ENCODE peak calls at places on chromosomes 5 and 9, in eight cellular contexts. X is fibroblast of lung, R is PC-3, S is psoas muscle, E is mucosa of descending colon, G is transverse colon, U is right atrium auricular region, L is kidney epithelial cell. A is an unnamed sample. For H3K36me3, the result is how much of the 10 kb centered on the place peaks cover.

GRCh38 chr9:69951411-69951810 is 92.2 kb upstream of the MAMDC2 start:
- DNase-seq in G (no peak), E (no peak), U (no peak), X (peak), S (no peak), R (peak), L (no peak), A (no peak)

GRCh38 chr5:95791751-95792150 is 30.8 kb downstream of the GLRX start:
- DNase-seq in L (no peak), U (no peak), R (no peak), G (no peak), E (no peak), S (no peak), X (no peak), A (no peak)

GRCh38 chr5:171401167-171401947 is 13.7 kb downstream of the NPM1 start:
- DNase-seq in R (no peak), U (no peak), S (no peak), L (no peak), G (no peak), E (no peak), X (no peak), A (no peak)

GRCh38 chr9:16559418-16560188 is 310.9 kb downstream of the BNC2 start:
- DNase-seq in R (no peak), L (no peak), S (no peak), X (no peak), G (peak), E (no peak), U (no peak), A (no peak)

GRCh38 chr9:133737071-133737773 is 930 bp downstream of the SARDH start:
- DNase-seq in G (no peak), R (no peak), X (no peak), E (no peak), S (peak), L (no peak), U (no peak), A (no peak)

GRCh38 chr9:38127271-38127839 is 58.3 kb upstream of the SHB start:
- DNase-seq in G (no peak), R (no peak), E (no peak), U (no peak), L (no peak), S (no peak), X (no peak), A (no peak)

GRCh38 chr5:137201876-137202275 is 297.2 kb downstream of the SPOCK1 start:
- DNase-seq in S (no peak), X (no peak), L (no peak), R (peak), U (peak), G (no peak), E (no peak), A (no peak)

GRCh38 chr5:170166101-170166500 is 60.4 kb downstream of the FOXI1 start:
- DNase-seq in L (no peak), U (no peak), S (no peak), X (no peak), G (no peak), E (no peak), R (no peak), A (no peak)

GRCh38 chr9:112665347-112665746 is 52.6 kb downstream of the INIP start:
- DNase-seq in X (peak), R (peak), U (no peak), E (no peak), S (no peak), G (no peak), L (no peak), A (no peak)

GRCh38 chr5:64865662-64866061 is 96.9 kb downstream of the CWC27 start:
- DNase-seq in E (no peak), X (no peak), R (peak), S (no peak), L (no peak), G (no peak), U (no peak), A (no peak)

GRCh38 chr9:135010363-135010860 is 77.1 kb upstream of the OLFM1 start:
- DNase-seq in U (no peak), L (no peak), R (no peak), G (no peak), S (peak), E (no peak), X (no peak), A (no peak)

GRCh38 chr5:7801898-7802614 is 48.9 kb downstream of the CFAP90 start:
- DNase-seq in X (no peak), E (no peak), S (no peak), L (no peak), U (no peak), R (no peak), G (no peak), A (no peak)

GRCh38 chr5:164237531-164237930 is 732.1 kb downstream of the MAT2B start:
- DNase-seq in G (no peak), E (no peak), L (no peak), X (peak), S (no peak), U (no peak), R (no peak), A (no peak)

GRCh38 chr5:179378441-179379271 is 33.4 kb upstream of the ADAMTS2 start:
- DNase-seq in G (no peak), S (no peak), X (peak), E (no peak), R (no peak), U (no peak), L (no peak), A (no peak)

GRCh38 chr5:14147210-14147609 is 4.1 kb downstream of the TRIO start:
- DNase-seq in U (peak), X (no peak), E (no peak), R (no peak), G (no peak), L (no peak), S (no peak), A (no peak)
- H3K4me3 ChIP-seq in U (no peak), X (peak), E (no peak), R (peak), G (no peak), L (no peak), S (peak), A (peak)

GRCh38 chr5:160968480-160968879 is 116.5 kb upstream of the ATP10B start:
- DNase-seq in S (no peak), G (no peak), U (no peak), X (no peak), R (no peak), L (no peak), E (no peak), A (no peak)

DNA sequence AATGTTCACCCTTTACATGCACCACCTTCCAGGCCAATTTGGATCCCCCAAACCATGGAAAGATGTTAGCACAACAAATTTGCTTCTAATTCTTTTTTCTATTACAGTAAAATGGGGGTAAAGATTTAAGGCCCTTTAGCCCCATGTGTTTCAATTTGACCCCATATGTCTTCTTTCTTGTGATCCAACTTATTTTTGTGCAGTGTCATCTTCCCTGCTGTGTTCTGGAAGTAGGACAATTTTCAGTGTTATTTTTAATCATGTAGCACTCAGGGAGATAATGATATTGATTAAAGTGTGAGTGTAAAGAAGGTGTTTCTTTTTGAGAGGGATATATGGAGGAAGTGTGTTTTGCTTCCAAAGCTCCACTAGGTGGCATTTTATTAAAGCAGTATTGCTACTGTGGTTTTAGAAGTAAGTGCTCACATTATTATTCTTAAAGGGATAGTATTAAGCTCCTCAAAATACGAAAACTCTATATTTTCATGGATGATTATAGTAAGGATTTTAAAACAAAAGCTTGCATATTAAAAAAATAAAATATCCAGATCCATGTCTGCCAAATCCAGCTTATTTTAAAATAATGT is 118.7 kb upstream of the ATP10B start:
- DNase-seq in U (no peak), R (no peak), G (no peak), X (peak), E (no peak), L (no peak), S (no peak), A (no peak)
- TF ChIP-seq CTCF in U (peak), R (peak), G (no peak), X (no peak), E (no peak), L (peak), S (peak), A (peak)

DNA sequence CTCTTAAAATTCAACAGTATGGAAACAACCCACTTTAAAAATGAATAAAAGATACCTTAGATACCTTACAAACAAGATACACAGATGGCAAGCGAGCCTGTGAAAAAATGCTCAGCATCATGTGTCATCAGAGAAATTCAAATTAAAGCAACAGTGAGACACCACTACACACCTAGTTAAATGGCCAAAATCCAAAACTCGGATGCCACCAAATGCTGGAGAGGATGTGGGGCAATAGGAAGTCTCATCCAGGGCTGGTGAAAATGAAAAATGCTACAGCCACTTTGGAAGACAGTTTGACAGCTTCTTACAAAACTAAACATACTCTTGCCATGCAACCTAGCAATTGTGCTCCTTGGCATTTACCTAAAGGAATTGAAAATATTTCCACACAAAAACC is 17.9 kb downstream of the DUSP1 start:
- DNase-seq in G (no peak), E (no peak), X (no peak), R (peak), L (no peak), U (no peak), S (no peak), A (no peak)
- H3K36me3 ChIP-seq in G (under half), E (under half), X (under half), R (under half), L (under half), U (under half), S (under half), A (under half)

GRCh38 chr5:50966986-50967385 is 300.5 kb downstream of the PARP8 start:
- DNase-seq in R (no peak), L (no peak), G (no peak), X (no peak), U (no peak), S (no peak), E (no peak), A (no peak)
- H3K4me3 ChIP-seq in R (no peak), L (no peak), G (no peak), X (no peak), U (peak), S (peak), E (no peak), A (no peak)

GRCh38 chr5:72314571-72315172 is 5.4 kb downstream of the MRPS27 start:
- DNase-seq in U (no peak), S (no peak), R (peak), G (no peak), E (no peak), L (no peak), X (peak), A (no peak)
- TF ChIP-seq CTCF in U (peak), S (no peak), R (peak), G (no peak), E (no peak), L (peak), X (peak), A (peak)

DNA sequence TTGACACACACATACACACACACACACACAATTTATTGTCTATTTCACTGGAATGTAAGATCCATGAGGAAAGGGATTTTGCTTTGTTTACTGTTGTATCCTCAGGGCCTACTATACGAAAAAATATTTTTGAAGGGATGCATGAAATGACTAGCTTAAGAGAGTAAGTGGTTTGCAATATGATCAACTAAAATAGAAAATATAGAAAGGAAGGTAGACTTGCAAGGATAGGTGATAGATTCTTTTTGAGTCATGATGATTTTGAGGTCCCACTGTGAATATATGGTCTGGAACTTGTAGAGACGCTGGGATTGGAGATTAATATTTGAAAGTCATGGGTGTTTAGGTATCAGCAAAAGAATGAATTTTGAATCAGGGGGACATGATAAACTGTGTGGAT is 28.9 kb upstream of the OTULIN start:
- DNase-seq in S (no peak), E (no peak), L (no peak), X (no peak), R (no peak), G (no peak), U (no peak), A (no peak)
- H3K36me3 ChIP-seq in S (under half), E (under half), L (under half), X (under half), R (under half), G (under half), U (under half), A (under half)

DNA sequence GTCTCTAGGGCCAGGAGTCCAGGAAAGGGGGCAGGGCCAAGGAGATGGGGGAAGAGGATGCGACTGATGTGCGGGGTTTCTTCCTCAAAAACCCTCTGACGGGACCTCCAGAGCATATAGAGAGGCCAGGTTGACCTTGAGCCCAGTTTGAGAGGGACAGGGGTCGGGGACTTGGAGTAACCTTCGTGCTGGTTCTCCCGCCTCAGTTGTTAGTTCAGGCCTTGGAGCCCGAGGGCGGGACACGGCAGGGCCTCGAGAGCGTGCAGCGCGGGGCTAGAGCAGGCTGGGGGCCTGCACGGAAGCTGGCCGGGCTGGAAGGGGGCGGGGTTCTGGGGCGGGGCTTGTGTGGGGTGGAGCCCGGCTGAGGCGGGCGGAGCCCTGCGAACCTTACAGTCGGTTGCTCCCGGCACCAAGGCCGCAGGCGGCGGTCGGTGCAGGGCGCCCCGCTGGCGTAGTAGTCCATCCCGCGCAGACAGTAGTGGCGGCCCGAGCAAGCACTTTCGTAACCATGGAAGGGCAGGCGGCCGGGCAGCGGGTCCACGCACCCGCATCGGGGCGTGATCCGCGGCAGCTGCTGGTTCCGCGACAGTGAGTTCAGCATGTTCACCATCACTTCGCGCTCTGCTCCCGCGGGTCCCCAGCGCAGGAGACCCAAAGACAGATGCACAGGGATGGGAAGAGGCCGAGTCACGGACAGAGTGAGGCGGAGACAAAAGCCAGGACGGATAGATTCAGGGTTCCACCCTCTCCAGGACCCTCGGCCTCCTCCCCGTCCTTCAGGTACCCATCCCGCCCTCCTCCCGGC is 4.0 kb upstream of the MYORG start:
- DNase-seq in E (peak), U (peak), S (peak), X (peak), G (peak), L (no peak), R (peak), A (peak)
- H3K4me3 ChIP-seq in E (no peak), U (peak), S (peak), X (peak), G (peak), L (peak), R (peak), A (peak)

GRCh38 chr5:15383469-15383868 is 116.5 kb upstream of the FBXL7 start:
- DNase-seq in E (no peak), U (no peak), L (no peak), X (peak), R (peak), S (no peak), G (no peak), A (no peak)

GRCh38 chr5:15385037-15385436 is 114.9 kb upstream of the FBXL7 start:
- DNase-seq in R (no peak), X (no peak), E (no peak), L (no peak), S (no peak), U (no peak), G (no peak), A (no peak)

GRCh38 chr5:15385553-15385952 is 114.4 kb upstream of the FBXL7 start:
- DNase-seq in L (no peak), R (no peak), U (no peak), X (no peak), G (no peak), S (no peak), E (no peak), A (no peak)

GRCh38 chr5:15384176-15384575 is 115.8 kb upstream of the FBXL7 start:
- DNase-seq in S (no peak), E (no peak), U (no peak), X (no peak), L (no peak), G (no peak), R (no peak), A (no peak)

GRCh38 chr5:15384581-15384980 is 115.4 kb upstream of the FBXL7 start:
- DNase-seq in X (no peak), S (no peak), U (no peak), E (no peak), L (no peak), R (no peak), G (no peak), A (no peak)
- TF ChIP-seq CTCF in X (no peak), S (no peak), U (no peak), E (no peak), L (no peak), R (no peak), G (no peak), A (no peak)

GRCh38 chr5:115530426-115530825 is 14.1 kb downstream of the FEM1C start:
- DNase-seq in E (no peak), R (no peak), X (no peak), S (no peak), L (no peak), G (no peak), U (no peak), A (no peak)

GRCh38 chr5:115522832-115523365 is 21.7 kb downstream of the FEM1C start:
- DNase-seq in G (peak), S (no peak), U (no peak), L (no peak), E (no peak), R (no peak), X (no peak), A (no peak)

GRCh38 chr5:115524199-115524598 is 20.4 kb downstream of the FEM1C start:
- DNase-seq in E (no peak), G (no peak), R (peak), X (no peak), U (no peak), L (no peak), S (no peak), A (no peak)

GRCh38 chr5:115531380-115531779 is 13.2 kb downstream of the FEM1C start:
- DNase-seq in S (no peak), R (no peak), E (no peak), X (no peak), G (no peak), U (no peak), L (no peak), A (no peak)

DNA sequence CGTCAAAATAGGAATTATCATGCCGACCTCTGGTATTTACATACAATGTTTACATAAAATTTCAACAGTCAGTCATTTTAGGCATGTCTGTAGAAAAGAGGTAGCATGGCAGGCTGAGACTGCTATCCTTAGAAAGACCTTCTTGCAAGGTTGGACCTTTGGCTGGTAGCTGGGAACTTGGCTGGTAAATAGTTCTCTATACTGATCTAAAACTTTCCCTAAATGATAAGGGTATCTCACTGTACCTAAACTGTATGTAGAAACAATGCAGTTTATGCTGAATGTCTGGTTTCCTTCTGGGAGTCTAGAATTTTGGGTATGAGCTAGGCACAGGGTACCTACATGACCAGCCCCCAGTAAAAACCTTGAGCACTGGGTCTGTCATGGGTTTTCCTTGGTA is 18.0 kb downstream of the FEM1C start:
- DNase-seq in G (no peak), E (no peak), X (no peak), U (no peak), S (no peak), L (no peak), R (no peak), A (no peak)
- H3K36me3 ChIP-seq in G (under half), E (under half), X (under half), U (under half), S (under half), L (under half), R (under half), A (under half)

GRCh38 chr5:11467588-11467987 is 436.7 kb downstream of the CTNND2 start:
- DNase-seq in X (no peak), U (no peak), S (no peak), G (no peak), R (no peak), E (no peak), L (no peak), A (no peak)
- H3K4me3 ChIP-seq in X (no peak), U (no peak), S (no peak), G (no peak), R (no peak), E (no peak), L (no peak), A (no peak)

A was measured in GM06990.